ENCODE peak calls at places on chromosomes 7 and 10, in nine cellular contexts. I, A, D, T, S, F, K, J and O are unnamed samples.

GRCh38 chr10:97115846-97116245 is 69.9 kb downstream of the SLIT1 start:
- DNase-seq in I (no peak), A (no peak), D (no peak), T (no peak), S (no peak), F (no peak), K (no peak), J (no peak), O (no peak)

GRCh38 chr10:131774618-131775443 is 126.0 kb upstream of the PPP2R2D start:
- DNase-seq in I (no peak), A (no peak), D (no peak), T (no peak), S (peak; percentile 17), F (no peak), K (no peak), J (no peak), O (no peak)

GRCh38 chr10:2117641-2118040 is 380.3 kb upstream of the ADARB2 start:
- DNase-seq in I (no peak), A (no peak), D (no peak), T (no peak), S (no peak), F (no peak), K (no peak), J (no peak), O (no peak)

GRCh38 chr10:78456649-78457400 is 423.2 kb downstream of the RPS24 start:
- DNase-seq in I (no peak), A (no peak), D (no peak), T (no peak), S (no peak), F (no peak), K (no peak), J (peak; percentile 23), O (no peak)

GRCh38 chr10:3248526-3249255 is 76.1 kb upstream of the PITRM1 start:
- DNase-seq in I (peak; percentile 77), A (no peak), D (peak; percentile 68), T (peak; percentile 89), S (no peak), F (no peak), K (no peak), J (no peak), O (no peak)

GRCh38 chr10:14362098-14362497 is 31.4 kb upstream of the FRMD4A start:
- DNase-seq in I (no peak), A (no peak), D (no peak), T (peak; percentile 19), S (no peak), F (no peak), K (no peak), J (no peak), O (no peak)

GRCh38 chr7:77415822-77416620 is at the start of gene GSAP:
- DNase-seq in I (peak; percentile 31), A (peak; percentile 49), D (peak; percentile 64), T (peak; percentile 73), S (peak; percentile 83), F (peak; percentile 76), K (peak; percentile 67), J (peak; percentile 75), O (peak; percentile 65)

GRCh38 chr10:69474688-69475432 is 23.6 kb downstream of the TSPAN15 start:
- DNase-seq in I (peak; percentile 54), A (no peak), D (peak; percentile 97), T (peak; percentile 79), S (no peak), F (no peak), K (no peak), J (no peak), O (no peak)

GRCh38 chr7:11727864-11728263 is 104.1 kb downstream of the THSD7A start:
- DNase-seq in I (no peak), A (no peak), D (no peak), T (peak; percentile 68), S (no peak), F (no peak), K (no peak), J (no peak), O (no peak)

GRCh38 chr10:102269017-102269416 is 23.7 kb downstream of the GBF1 start:
- DNase-seq in I (no peak), A (no peak), D (no peak), T (peak; percentile 22), S (no peak), F (no peak), K (no peak), J (no peak), O (no peak)

GRCh38 chr10:78511324-78512204 is 477.9 kb downstream of the RPS24 start:
- DNase-seq in I (no peak), A (no peak), D (no peak), T (no peak), S (no peak), F (no peak), K (no peak), J (no peak), O (no peak)

GRCh38 chr10:97452352-97452751 is 6.4 kb downstream of the ZDHHC16 start:
- DNase-seq in I (no peak), A (no peak), D (no peak), T (no peak), S (no peak), F (no peak), K (no peak), J (no peak), O (no peak)

GRCh38 chr10:14285941-14286555 is 44.7 kb downstream of the FRMD4A start:
- DNase-seq in I (no peak), A (no peak), D (no peak), T (no peak), S (no peak), F (no peak), K (no peak), J (no peak), O (no peak)

GRCh38 chr10:78691301-78692030 is 377.3 kb upstream of the ZMIZ1 start:
- DNase-seq in I (no peak), A (no peak), D (peak; percentile 52), T (no peak), S (no peak), F (no peak), K (no peak), J (no peak), O (no peak)

GRCh38 chr10:17375936-17376584 is 78.3 kb downstream of the ST8SIA6 start:
- DNase-seq in I (peak; percentile 36), A (no peak), D (no peak), T (no peak), S (no peak), F (no peak), K (no peak), J (no peak), O (peak; percentile 35)

GRCh38 chr7:99372275-99373085 is 2.0 kb upstream of the ARPC1B start:
- DNase-seq in I (no peak), A (no peak), D (no peak), T (peak; percentile 45), S (peak; percentile 51), F (no peak), K (no peak), J (no peak), O (peak; percentile 86)

GRCh38 chr7:121391686-121392085 is 4.4 kb downstream of the FAM3C start:
- DNase-seq in I (no peak), A (no peak), D (no peak), T (no peak), S (no peak), F (no peak), K (no peak), J (no peak), O (no peak)
- H3K4me1 ChIP-seq in I (peaks cover 9% of the 10 kb centered on the region), A (peaks cover 10% of the 10 kb centered on the region), D (peaks cover 11% of the 10 kb centered on the region), T (peaks cover 17% of the 10 kb centered on the region), S (peaks cover 48% of the 10 kb centered on the region), F (peaks cover 17% of the 10 kb centered on the region), K (peaks cover 16% of the 10 kb centered on the region), J (peaks cover 2% of the 10 kb centered on the region), O (peaks cover 12% of the 10 kb centered on the region)

DNA sequence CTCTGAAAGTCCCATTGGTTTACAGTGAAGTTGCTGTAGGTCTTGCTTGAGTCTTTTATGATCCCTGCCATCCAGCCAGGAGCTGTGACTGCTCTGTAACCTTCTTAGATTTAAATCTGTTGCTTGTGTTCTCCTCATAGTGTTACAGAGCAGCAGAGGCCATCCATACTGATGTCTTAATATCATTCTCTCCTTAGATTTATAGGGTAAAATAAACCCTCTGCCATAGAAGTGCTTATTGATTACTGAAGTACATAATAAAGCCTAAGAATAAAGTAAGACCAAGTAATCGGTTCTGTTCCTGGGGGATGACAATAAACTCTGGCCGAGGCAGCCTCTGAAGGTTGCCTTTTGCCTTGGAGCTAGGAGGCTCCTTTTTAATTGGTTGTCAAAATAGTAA is 711.7 kb upstream of the GALNT17 start:
- DNase-seq in I (no peak), A (no peak), D (no peak), T (no peak), S (no peak), F (no peak), K (no peak), J (no peak), O (no peak)
- H3K4me1 ChIP-seq in I (no peaks in the 10 kb centered on the region), A (no peaks in the 10 kb centered on the region), D (no peaks in the 10 kb centered on the region), T (no peaks in the 10 kb centered on the region), S (no peaks in the 10 kb centered on the region), F (no peaks in the 10 kb centered on the region), K (no peaks in the 10 kb centered on the region), J (no peaks in the 10 kb centered on the region), O (no peaks in the 10 kb centered on the region)

GRCh38 chr7:29972315-29972669 is 17.3 kb downstream of the SCRN1 start:
- DNase-seq in I (no peak), A (no peak), D (no peak), T (no peak), S (no peak), F (no peak), K (no peak), J (no peak), O (no peak)

GRCh38 chr7:29976265-29976664 is 13.3 kb downstream of the SCRN1 start:
- DNase-seq in I (no peak), A (no peak), D (no peak), T (peak; percentile 53), S (no peak), F (no peak), K (no peak), J (no peak), O (no peak)

GRCh38 chr7:29975564-29975963 is 14.0 kb downstream of the SCRN1 start:
- DNase-seq in I (no peak), A (no peak), D (no peak), T (no peak), S (no peak), F (no peak), K (no peak), J (no peak), O (no peak)

GRCh38 chr7:29976673-29977072 is 12.9 kb downstream of the SCRN1 start:
- DNase-seq in I (no peak), A (no peak), D (no peak), T (no peak), S (no peak), F (no peak), K (no peak), J (no peak), O (no peak)

DNA sequence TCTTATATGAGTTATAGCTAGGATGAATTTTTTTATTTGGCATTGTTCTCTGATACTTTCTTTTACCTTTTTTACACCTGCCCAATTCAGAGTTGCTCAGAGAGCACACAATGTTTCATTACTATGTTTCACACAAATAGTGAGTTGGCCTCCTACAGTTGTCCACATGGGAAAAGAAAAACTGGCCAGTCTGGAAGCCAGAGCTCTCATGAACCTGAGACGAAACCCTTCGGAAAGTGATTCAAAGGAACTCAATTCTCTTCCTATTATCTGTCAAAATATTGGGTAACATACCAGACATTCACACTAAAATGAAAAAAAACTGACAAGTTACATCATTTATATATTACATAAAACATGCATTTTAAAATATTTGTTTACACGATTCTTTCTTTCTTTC is 15.3 kb downstream of the SCRN1 start:
- DNase-seq in I (no peak), A (no peak), D (no peak), T (no peak), S (no peak), F (no peak), K (no peak), J (no peak), O (no peak)
- H3K4me1 ChIP-seq in I (no peaks in the 10 kb centered on the region), A (no peaks in the 10 kb centered on the region), D (peaks cover 9% of the 10 kb centered on the region), T (peaks cover 36% of the 10 kb centered on the region), S (peaks cover 50% of the 10 kb centered on the region), F (peaks cover 7% of the 10 kb centered on the region), K (peaks cover 15% of the 10 kb centered on the region), J (no peaks in the 10 kb centered on the region), O (peaks cover 8% of the 10 kb centered on the region)

GRCh38 chr7:5693529-5693928 is 87.9 kb downstream of the RNF216 start:
- DNase-seq in I (peak; percentile 67), A (no peak), D (peak; percentile 23), T (peak; percentile 83), S (no peak), F (no peak), K (peak; percentile 55), J (peak; percentile 67), O (no peak)
- H3K4me1 ChIP-seq in I (peaks cover 59% of the 10 kb centered on the region), A (peaks cover 87% of the 10 kb centered on the region), D (peaks cover 55% of the 10 kb centered on the region), T (peaks cover 94% of the 10 kb centered on the region), S (peaks cover 100% of the 10 kb centered on the region), F (peaks cover 64% of the 10 kb centered on the region), K (peaks cover 96% of the 10 kb centered on the region), J (peaks cover 75% of the 10 kb centered on the region), O (peaks cover 46% of the 10 kb centered on the region)